ENCODE peak calls at places on chromosomes 16 and 17, in eight cellular contexts. V is lower lobe of right lung; Q is body of pancreas; P is fibroblast of lung; G is CD8-positive, alpha-beta T cell; E is AG04450; N is MM.1S; C is A549. U is an unnamed sample.

GRCh38 chr17:72401883-72402726 is 281.3 kb downstream of the SOX9 start:
- DNase-seq in N (no peak), Q (no peak), G (no peak), P (no peak), C (no peak), E (no peak), V (no peak), U (no peak)

GRCh38 chr17:7293821-7294613 is 422 bp downstream of the YBX2 start:
- DNase-seq in V (peak; percentile 67), C (no peak), G (no peak), N (no peak), Q (peak; percentile 46), P (no peak), E (no peak), U (peak; percentile 80)

GRCh38 chr16:20568404-20568803 is 7.8 kb downstream of the ACSM2B start:
- DNase-seq in Q (no peak), G (no peak), V (no peak), E (no peak), P (no peak), C (no peak), N (no peak), U (no peak)

GRCh38 chr16:24318670-24319069 is 62.5 kb downstream of the CACNG3 start:
- DNase-seq in V (no peak), N (no peak), Q (no peak), P (no peak), E (no peak), G (no peak), C (no peak), U (no peak)

GRCh38 chr17:49995055-49995738 is at the start of gene DLX3:
- DNase-seq in N (no peak), E (no peak), C (peak; percentile 72), G (no peak), P (peak; percentile 59), Q (peak; percentile 81), V (peak; percentile 83), U (peak; percentile 89)

GRCh38 chr17:15392326-15392739 is 50.9 kb upstream of the TEKT3 start:
- DNase-seq in G (no peak), E (peak; percentile 76), C (peak; percentile 15), N (no peak), V (no peak), P (peak; percentile 92), Q (no peak), U (no peak)

GRCh38 chr16:86391987-86392386 is 118.3 kb upstream of the FOXF1 start:
- DNase-seq in E (peak; percentile 64), V (no peak), N (no peak), P (peak; percentile 61), C (no peak), Q (no peak), G (no peak), U (no peak)

GRCh38 chr16:26727801-26728200 is 338.9 kb upstream of the C16orf82 start:
- DNase-seq in Q (no peak), V (no peak), N (no peak), G (no peak), C (no peak), E (no peak), P (no peak), U (no peak)

GRCh38 chr16:22194707-22195444 is 11.2 kb upstream of the EEF2K start:
- DNase-seq in E (no peak), V (no peak), Q (no peak), G (peak; percentile 41), N (peak; percentile 34), C (no peak), P (no peak), U (no peak)

GRCh38 chr17:37158290-37158689 is 209.5 kb downstream of the AATF start:
- DNase-seq in V (no peak), Q (no peak), G (no peak), E (no peak), N (no peak), C (no peak), P (no peak), U (no peak)

GRCh38 chr16:57379579-57379978 is 7.3 kb downstream of the CX3CL1 start:
- DNase-seq in V (no peak), G (no peak), P (no peak), N (no peak), Q (no peak), C (peak; percentile 85), E (no peak), U (no peak)

GRCh38 chr16:84370723-84371552 is 2.6 kb downstream of the ATP2C2 start:
- DNase-seq in G (no peak), C (no peak), V (no peak), P (no peak), Q (no peak), E (no peak), N (no peak), U (no peak)
- H3K27ac ChIP-seq in G (no peak overlapping the region), C (no peak overlapping the region), V (no peak overlapping the region), P (no peak overlapping the region), Q (peak overlapping the region; percentile 3), E (no peak overlapping the region), N (no peak overlapping the region), U (no peak overlapping the region)

DNA sequence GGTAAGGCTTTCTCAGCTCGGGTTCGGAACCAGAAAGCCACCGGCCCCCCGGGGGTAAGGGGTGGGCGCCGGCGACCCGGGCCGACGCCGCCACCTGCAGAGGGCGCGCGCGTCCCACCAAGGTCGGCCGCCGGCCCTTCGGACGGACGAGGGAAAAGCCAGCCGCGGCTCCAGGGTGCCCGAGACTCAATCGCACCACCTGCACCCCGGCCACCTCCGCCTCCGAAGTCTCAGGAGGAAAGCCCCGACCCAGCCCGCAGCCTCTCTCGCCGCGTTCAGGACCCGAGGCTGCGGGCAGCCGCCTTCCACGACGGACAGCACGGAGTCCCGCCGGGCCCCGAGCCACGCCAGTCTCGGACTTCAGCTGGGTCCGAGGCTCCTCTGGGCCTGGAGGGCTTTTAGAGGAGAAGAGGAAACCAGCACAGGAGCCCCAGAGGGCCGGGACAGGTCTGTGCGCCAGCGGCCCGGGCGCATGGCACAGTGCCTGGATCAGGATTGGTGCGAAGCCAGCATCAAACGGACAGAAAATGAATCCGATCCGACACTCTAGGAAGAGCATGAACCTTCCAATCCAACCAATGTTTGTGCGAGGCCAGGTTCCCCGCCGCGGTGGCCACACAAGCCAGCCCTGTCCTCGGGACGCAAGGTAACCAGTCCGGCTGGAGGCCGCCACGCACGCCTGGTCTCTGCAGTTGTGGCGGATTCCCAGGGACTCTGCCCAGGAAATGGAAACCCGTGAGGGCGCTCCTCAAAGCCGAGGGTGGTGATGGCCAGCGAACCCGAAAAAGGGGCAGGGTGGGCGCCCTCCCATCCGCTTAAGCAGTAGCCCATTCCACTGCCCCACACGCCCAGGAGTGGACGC is 6.7 kb downstream of the CBX8 start:
- DNase-seq in G (no peak), E (no peak), V (peak; percentile 73), N (no peak), P (no peak), Q (peak; percentile 50), C (peak; percentile 58), U (peak; percentile 79)
- H3K4me3 ChIP-seq in G (no peak overlapping the region), E (peak overlapping the region; percentile 7), V (no peak overlapping the region), N (no peak overlapping the region), P (no peak overlapping the region), Q (no peak overlapping the region), C (no peak overlapping the region), U (no peak overlapping the region)

GRCh38 chr17:27378482-27379200 is 77.6 kb upstream of the KSR1 start:
- DNase-seq in G (no peak), E (no peak), C (no peak), Q (no peak), N (no peak), P (no peak), V (no peak), U (no peak)
- H3K27ac ChIP-seq in G (no peak overlapping the region), E (no peak overlapping the region), C (no peak overlapping the region), Q (no peak overlapping the region), N (no peak overlapping the region), P (no peak overlapping the region), V (no peak overlapping the region), U (no peak overlapping the region)

DNA sequence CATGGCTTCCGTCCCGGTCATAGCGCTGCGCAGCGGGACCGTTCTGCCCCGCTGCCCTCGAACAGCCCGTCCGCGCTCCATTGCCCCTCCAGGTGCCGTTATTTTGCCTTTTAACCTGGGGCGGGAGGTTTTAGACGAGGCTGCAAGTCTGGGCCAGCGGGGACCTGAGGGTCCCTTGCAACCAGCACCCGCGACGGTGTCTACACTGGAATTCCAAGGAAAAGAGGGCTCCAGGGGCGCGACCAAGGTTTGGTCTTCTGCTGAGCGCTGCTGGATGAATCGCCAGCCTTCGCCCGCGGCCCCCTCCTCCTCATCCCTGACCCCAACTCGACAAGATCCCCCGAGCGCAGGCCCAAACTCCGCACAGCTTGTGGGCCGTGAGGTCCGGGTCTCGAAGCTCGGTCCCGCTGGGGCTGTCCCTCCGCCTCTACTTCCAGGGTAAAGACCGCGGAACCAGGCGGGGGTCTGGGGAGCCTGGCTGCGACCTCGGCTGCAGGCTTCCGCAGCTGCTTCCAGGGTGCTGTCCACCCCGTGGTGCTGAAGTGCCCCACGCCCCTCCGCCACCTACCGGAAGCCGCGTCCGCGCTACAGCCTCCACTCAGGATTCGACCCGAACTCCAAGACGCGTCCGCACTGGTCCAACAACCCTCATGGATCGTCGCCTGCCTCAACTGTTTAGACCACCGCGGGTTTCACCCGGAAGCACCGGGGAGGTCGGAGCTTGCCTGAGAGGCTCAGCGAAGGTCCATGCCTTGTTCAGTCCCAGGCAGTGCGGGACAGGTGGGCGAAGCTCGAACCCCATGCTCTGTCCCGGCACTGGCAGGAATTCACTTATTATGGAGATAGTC is 10.1 kb upstream of the CA4 start:
- DNase-seq in P (peak; percentile 67), C (peak; percentile 68), V (peak; percentile 84), N (peak; percentile 49), G (peak; percentile 66), E (peak; percentile 30), Q (peak; percentile 75), U (peak; percentile 87)
- H3K4me3 ChIP-seq in P (no peak overlapping the region), C (no peak overlapping the region), V (peak overlapping the region; percentile 25), N (no peak overlapping the region), G (peak overlapping the region; percentile 35), E (peak overlapping the region; percentile 35), Q (no peak overlapping the region), U (no peak overlapping the region)